ENCODE peak calls at places on chromosomes 4 and X, in six cellular contexts. O is GM12878, K is WERI-Rb-1, D is astrocyte of the cerebellum, A is spleen, F is astrocyte of the spinal cord. I is an unnamed sample.

GRCh38 chrX:68665502-68665901 is 18.0 kb downstream of the STARD8 start:
- DNase-seq in O (no peak), K (no peak), D (no peak), A (no peak), F (no peak), I (no peak)

GRCh38 chrX:13283968-13284914 is 35.6 kb downstream of the ATXN3L start:
- DNase-seq in O (no peak), K (no peak), D (no peak), A (no peak), F (peak; percentile 24), I (no peak)

GRCh38 chr4:106021737-106022410 is 126.6 kb downstream of the NPNT start:
- DNase-seq in O (no peak), K (no peak), D (no peak), A (no peak), F (peak; percentile 26), I (no peak)

GRCh38 chr4:177802665-177803064 is 360.4 kb upstream of the AGA start:
- DNase-seq in O (no peak), K (no peak), D (no peak), A (no peak), F (no peak), I (no peak)

GRCh38 chr4:143019351-143019750 is 165.4 kb upstream of the USP38 start:
- DNase-seq in O (no peak), K (no peak), D (no peak), A (no peak), F (no peak), I (no peak)

GRCh38 chr4:71549516-71550160 is 210.8 kb downstream of the SLC4A4 start:
- DNase-seq in O (no peak), K (no peak), D (no peak), A (no peak), F (no peak), I (no peak)

GRCh38 chr4:139628184-139629012 is 37.2 kb upstream of the MGST2 start:
- DNase-seq in O (no peak), K (peak; percentile 87), D (no peak), A (no peak), F (no peak), I (no peak)

GRCh38 chr4:165331823-165332222 is 4.4 kb downstream of the MSMO1 start:
- DNase-seq in O (no peak), K (no peak), D (no peak), A (no peak), F (peak; percentile 6), I (no peak)

GRCh38 chr4:83961575-83961974 is 425.7 kb downstream of the GPAT3 start:
- DNase-seq in O (no peak), K (no peak), D (no peak), A (no peak), F (peak; percentile 34), I (no peak)

GRCh38 chr4:132934901-132935300 is 214.2 kb upstream of the PCDH10 start:
- DNase-seq in O (no peak), K (no peak), D (no peak), A (no peak), F (no peak), I (no peak)

GRCh38 chr4:14646831-14647230 is 355.4 kb upstream of the CPEB2 start:
- DNase-seq in O (no peak), K (no peak), D (no peak), A (no peak), F (peak; percentile 56), I (no peak)

GRCh38 chr4:106551724-106552123 is 183.1 kb upstream of the GIMD1 start:
- DNase-seq in O (no peak), K (no peak), D (no peak), A (no peak), F (no peak), I (no peak)

GRCh38 chr4:3736290-3736689 is 29.9 kb upstream of the ADRA2C start:
- DNase-seq in O (no peak), K (no peak), D (no peak), A (no peak), F (no peak), I (no peak)

GRCh38 chr4:101232074-101232776 is 115.1 kb downstream of the PPP3CA start:
- DNase-seq in O (no peak), K (no peak), D (peak; percentile 79), A (no peak), F (peak; percentile 77), I (peak; percentile 6)

GRCh38 chr4:41510179-41510578 is 27.8 kb upstream of the LIMCH1 start:
- DNase-seq in O (no peak), K (peak; percentile 35), D (no peak), A (no peak), F (no peak), I (no peak)

GRCh38 chr4:151039733-151040132 is 24.6 kb upstream of the LRBA start:
- DNase-seq in O (no peak), K (no peak), D (no peak), A (no peak), F (no peak), I (no peak)

GRCh38 chrX:44974462-44974861 is 101.5 kb downstream of the KDM6A start:
- DNase-seq in O (no peak), K (no peak), D (no peak), A (no peak), F (peak; percentile 32), I (no peak)

GRCh38 chr4:91914176-91914804 is 389.5 kb upstream of the GRID2 start:
- DNase-seq in O (no peak), K (no peak), D (no peak), A (no peak), F (no peak), I (no peak)

GRCh38 chrX:108362026-108362425 is 76.2 kb downstream of the COL4A6 start:
- DNase-seq in O (no peak), K (no peak), D (no peak), A (no peak), F (peak; percentile 46), I (no peak)

GRCh38 chr4:151912626-151913025 is 151.8 kb upstream of the GATB start:
- DNase-seq in O (no peak), K (no peak), D (no peak), A (no peak), F (no peak), I (no peak)

GRCh38 chr4:177263818-177264217 is 45.9 kb upstream of the NEIL3 start:
- DNase-seq in O (no peak), K (no peak), D (no peak), A (no peak), F (no peak), I (no peak)

GRCh38 chrX:5595570-5595969 is 633.1 kb downstream of the NLGN4X start:
- DNase-seq in O (no peak), K (no peak), D (no peak), A (no peak), F (no peak), I (no peak)

GRCh38 chr4:48602222-48602621 is 112.2 kb downstream of the ZAR1 start:
- DNase-seq in O (no peak), K (no peak), D (peak; percentile 26), A (no peak), F (peak; percentile 68), I (no peak)

GRCh38 chrX:119492463-119492862 is 24.2 kb downstream of the SLC25A5 start:
- DNase-seq in O (no peak), K (no peak), D (no peak), A (no peak), F (no peak), I (no peak)

GRCh38 chr4:85761803-85762202 is 286.9 kb downstream of the ARHGAP24 start:
- DNase-seq in O (no peak), K (no peak), D (no peak), A (no peak), F (peak; percentile 69), I (no peak)

GRCh38 chrX:139290310-139290709 is 240.2 kb upstream of the F9 start:
- DNase-seq in O (peak; percentile 7), K (no peak), D (peak; percentile 5), A (no peak), F (peak; percentile 44), I (peak; percentile 5)

GRCh38 chrX:121579016-121579760 is 531.8 kb downstream of the GLUD2 start:
- DNase-seq in O (peak; percentile 4), K (peak; percentile 7), D (peak; percentile 1), A (no peak), F (peak; percentile 2), I (peak; percentile 30)

GRCh38 chr4:5575941-5576340 is 132.4 kb downstream of the EVC2 start:
- DNase-seq in O (no peak), K (no peak), D (no peak), A (no peak), F (no peak), I (no peak)
- TF ChIP-seq CTCF in O (no peak), K (no peak), D (no peak), A (no peak), F (no peak), I (no peak)

GRCh38 chr4:145530662-145531061 is 49.0 kb downstream of the SMAD1 start:
- DNase-seq in O (no peak), K (no peak), D (no peak), A (no peak), F (no peak), I (no peak)

GRCh38 chr4:145531791-145532190 is 50.1 kb downstream of the SMAD1 start:
- DNase-seq in O (no peak), K (no peak), D (no peak), A (no peak), F (no peak), I (no peak)

GRCh38 chr4:145528601-145529000 is 46.9 kb downstream of the SMAD1 start:
- DNase-seq in O (no peak), K (no peak), D (no peak), A (no peak), F (no peak), I (no peak)

GRCh38 chr4:145531193-145531592 is 49.5 kb downstream of the SMAD1 start:
- DNase-seq in O (no peak), K (no peak), D (no peak), A (no peak), F (no peak), I (peak; percentile 31)

DNA sequence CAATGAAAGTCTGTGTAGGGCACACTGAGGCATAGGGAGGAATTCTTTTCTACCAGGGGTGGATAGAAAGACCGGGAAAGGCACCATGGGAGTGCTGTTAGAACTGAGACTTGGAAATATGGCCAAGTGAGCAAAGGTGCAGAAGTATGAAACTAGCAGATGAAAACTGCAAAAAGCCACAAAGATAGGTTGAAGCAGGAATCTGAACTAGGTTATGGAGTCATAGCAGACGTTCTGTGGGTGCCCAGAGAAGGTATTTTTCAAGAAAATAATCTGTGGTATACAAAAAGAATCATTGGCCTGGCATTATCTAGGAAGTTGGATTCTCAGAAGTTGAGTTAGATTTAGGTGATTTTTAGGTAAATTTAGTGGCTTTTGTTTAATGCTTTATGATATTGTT is 48.5 kb downstream of the SMAD1 start:
- DNase-seq in O (no peak), K (no peak), D (no peak), A (no peak), F (no peak), I (peak; percentile 44)
- H3K4me3 ChIP-seq in O (no peak overlapping the region), K (no peak overlapping the region), D (no peak overlapping the region), A (no peak overlapping the region), F (no peak overlapping the region), I (no peak overlapping the region)

DNA sequence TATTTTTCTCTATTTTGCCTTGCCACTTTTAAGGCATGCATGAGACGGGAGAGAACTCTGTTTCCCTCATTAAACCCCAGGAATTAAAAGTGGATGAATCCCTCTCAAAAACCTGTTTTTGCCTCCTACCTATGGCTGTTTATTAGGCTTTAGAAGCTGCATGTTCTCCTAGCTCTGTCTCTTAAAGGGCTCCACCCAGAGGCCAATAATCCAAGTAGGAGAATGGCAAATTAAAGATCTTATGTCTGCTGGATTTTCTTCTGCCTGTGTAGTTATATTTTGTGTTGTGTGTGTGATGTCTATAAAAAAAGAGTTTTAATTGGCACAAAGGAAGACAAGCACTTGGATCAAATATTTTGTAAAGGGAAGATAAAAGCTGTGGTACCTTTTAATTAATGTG is 32.4 kb downstream of the MAGEC1 start:
- DNase-seq in O (no peak), K (no peak), D (no peak), A (no peak), F (peak; percentile 28), I (no peak)
- TF ChIP-seq CTCF in O (no peak), K (no peak), D (peak; percentile 23), A (no peak), F (peak; percentile 28), I (no peak)

GRCh38 chr4:6910960-6911874 is 1.6 kb downstream of the TBC1D14 start:
- DNase-seq in O (no peak), K (no peak), D (no peak), A (peak; percentile 73), F (no peak), I (no peak)
- H3K4me3 ChIP-seq in O (peak overlapping the region; percentile 97), K (no peak overlapping the region), D (peak overlapping the region; percentile 60), A (peak overlapping the region; percentile 63), F (no peak overlapping the region), I (no peak overlapping the region)

I was measured in GM12865.